ENCODE peak calls at places on chromosomes 16 and 17, in five cellular contexts. C is putamen; E is stimulated activated naive B cell treated with anti-CD40 and anti-IgM and Interleukin-4, amounts not matched to agents 10 μg/mL and 1 μg/mL and 100 μg/mL, for 72 hours; T is WTC11; S is naive thymus-derived CD4-positive, alpha-beta T cell. B is an unnamed sample.

GRCh38 chr16:63776437-63776836 is 1345.4 kb downstream of the CDH11 start:
- DNase-seq in S (no peak), C (no peak), E (no peak), T (no peak), B (no peak)

GRCh38 chr17:60327122-60327869 is 64.6 kb downstream of the USP32 start:
- DNase-seq in C (peak), S (no peak), T (peak), E (no peak), B (peak)

GRCh38 chr17:59004338-59005111 is 102.2 kb downstream of the TRIM37 start:
- DNase-seq in T (peak), C (peak), E (peak), S (peak), B (peak)

GRCh38 chr16:21033707-21034106 is 116.9 kb downstream of the DNAH3 start:
- DNase-seq in S (no peak), T (no peak), C (no peak), E (no peak), B (no peak)

GRCh38 chr17:80460286-80460881 is 16.0 kb downstream of the NPTX1 start:
- DNase-seq in C (no peak), T (no peak), S (no peak), E (no peak), B (no peak)

GRCh38 chr17:2068101-2068518 is 13.2 kb downstream of the HIC1 start:
- DNase-seq in T (no peak), S (no peak), C (no peak), E (no peak), B (no peak)

GRCh38 chr17:59365383-59365981 is 34.0 kb downstream of the YPEL2 start:
- DNase-seq in T (no peak), C (peak), S (peak), E (no peak), B (peak)

GRCh38 chr17:57391076-57391825 is 134.9 kb downstream of the MSI2 start:
- DNase-seq in S (no peak), C (no peak), E (no peak), T (no peak), B (no peak)

GRCh38 chr16:82034981-82035612 is at the start of gene HSD17B2:
- DNase-seq in T (no peak), S (no peak), E (no peak), C (no peak), B (peak)

GRCh38 chr16:24975428-24975889 is 39.7 kb downstream of the ARHGAP17 start:
- DNase-seq in S (no peak), C (no peak), T (no peak), E (peak), B (no peak)

GRCh38 chr17:56733833-56734232 is 99.9 kb downstream of the C17orf67 start:
- DNase-seq in T (no peak), C (no peak), S (no peak), E (no peak), B (no peak)

B was measured in endodermal cell.